ENCODE peak calls at places on chromosomes 16 and 17, in eight cellular contexts. G is stimulated activated CD8-positive, alpha-beta memory T cell treated with anti-CD3 and anti-CD28 coated beads, Interleukin-7, amount 100 ng/mL, for 1 hour; F is iris pigment epithelial cell; E is progenitor cell of endocrine pancreas; T is pons; P is neural progenitor cell; U is cardiac muscle cell; K is SIG-M5. H is an unnamed sample.

GRCh38 chr17:17121162-17121561 is 78.9 kb downstream of the MPRIP start:
- DNase-seq in G (no peak), F (no peak), E (no peak), T (no peak), P (no peak), U (no peak), K (no peak), H (no peak)

GRCh38 chr17:20206068-20206467 is 196.9 kb downstream of the SPECC1 start:
- DNase-seq in G (no peak), F (peak; percentile 32), E (no peak), T (no peak), P (no peak), U (peak; percentile 51), K (no peak), H (no peak)

GRCh38 chr17:74369221-74369620 is 1.9 kb downstream of the GPR142 start:
- DNase-seq in G (peak; percentile 31), F (no peak), E (no peak), T (no peak), P (peak; percentile 67), U (no peak), K (no peak), H (no peak)

GRCh38 chr17:13544292-13544691 is 57.4 kb downstream of the HS3ST3A1 start:
- DNase-seq in G (no peak), F (peak; percentile 98), E (no peak), T (peak; percentile 28), P (no peak), U (peak; percentile 96), K (no peak), H (no peak)

GRCh38 chr17:64213995-64214507 is 49.0 kb downstream of the TEX2 start:
- DNase-seq in G (no peak), F (no peak), E (no peak), T (no peak), P (no peak), U (peak; percentile 32), K (no peak), H (no peak)

GRCh38 chr17:57902800-57903759 is 52.1 kb downstream of the CUEDC1 start:
- DNase-seq in G (no peak), F (peak; percentile 88), E (no peak), T (peak; percentile 88), P (no peak), U (peak; percentile 82), K (peak; percentile 35), H (peak; percentile 100)

GRCh38 chr16:75111514-75112280 is 4.9 kb downstream of the LDHD start:
- DNase-seq in G (no peak), F (no peak), E (no peak), T (no peak), P (no peak), U (no peak), K (no peak), H (no peak)

GRCh38 chr17:75319818-75320691 is 30.8 kb upstream of the SLC25A19 start:
- DNase-seq in G (no peak), F (peak; percentile 40), E (no peak), T (no peak), P (no peak), U (peak; percentile 68), K (no peak), H (no peak)

GRCh38 chr16:88868974-88869672 is 2.7 kb upstream of the PABPN1L start:
- DNase-seq in G (no peak), F (no peak), E (no peak), T (no peak), P (no peak), U (no peak), K (no peak), H (no peak)

GRCh38 chr16:82649766-82650165 is 23.0 kb downstream of the CDH13 start:
- DNase-seq in G (no peak), F (peak; percentile 71), E (no peak), T (no peak), P (no peak), U (no peak), K (no peak), H (no peak)

GRCh38 chr17:29090746-29091395 is 47.9 kb downstream of the PIPOX start:
- DNase-seq in G (no peak), F (no peak), E (no peak), T (peak; percentile 62), P (peak; percentile 48), U (no peak), K (no peak), H (no peak)

GRCh38 chr17:14048169-14048568 is 21.1 kb upstream of the COX10 start:
- DNase-seq in G (no peak), F (no peak), E (no peak), T (no peak), P (peak; percentile 31), U (no peak), K (no peak), H (no peak)

GRCh38 chr16:30535106-30535776 is 583 bp upstream of the ZNF747 start:
- DNase-seq in G (no peak), F (peak; percentile 25), E (no peak), T (no peak), P (peak; percentile 41), U (peak; percentile 37), K (no peak), H (no peak)

GRCh38 chr17:34979650-34980352 is 511 bp upstream of the LIG3 start:
- DNase-seq in G (no peak), F (peak; percentile 46), E (no peak), T (no peak), P (peak; percentile 18), U (peak; percentile 20), K (no peak), H (no peak)

GRCh38 chr16:67155305-67156145 is 4.2 kb downstream of the TRADD start:
- DNase-seq in G (peak; percentile 56), F (peak; percentile 69), E (peak; percentile 80), T (peak; percentile 54), P (peak; percentile 95), U (peak; percentile 83), K (no peak), H (peak; percentile 79)

GRCh38 chr16:57513371-57514102 is 22.8 kb downstream of the CCDC102A start:
- DNase-seq in G (no peak), F (no peak), E (no peak), T (no peak), P (no peak), U (no peak), K (no peak), H (peak; percentile 48)

GRCh38 chr17:13940858-13941665 is 128.2 kb upstream of the COX10 start:
- DNase-seq in G (no peak), F (no peak), E (no peak), T (no peak), P (no peak), U (no peak), K (no peak), H (no peak)

GRCh38 chr17:17025621-17026020 is 16.6 kb upstream of the MPRIP start:
- DNase-seq in G (no peak), F (no peak), E (no peak), T (no peak), P (no peak), U (no peak), K (no peak), H (no peak)

GRCh38 chr16:68395806-68396205 is 52.5 kb downstream of the SMPD3 start:
- DNase-seq in G (no peak), F (no peak), E (no peak), T (no peak), P (no peak), U (no peak), K (no peak), H (no peak)

GRCh38 chr17:74295625-74296547 is 21.9 kb downstream of the DNAI2 start:
- DNase-seq in G (no peak), F (no peak), E (no peak), T (no peak), P (no peak), U (peak; percentile 31), K (no peak), H (no peak)

GRCh38 chr16:49854227-49855203 is 1.4 kb downstream of the ZNF423 start:
- DNase-seq in G (no peak), F (no peak), E (peak; percentile 45), T (no peak), P (peak; percentile 81), U (no peak), K (no peak), H (peak; percentile 29)

H was measured in thyroid gland.